ENCODE peak calls at places on chromosomes 4 and X, in seven cellular contexts. One of them, this sample, is unnamed.

GRCh38 chr4:114225462-114225861 is 246.0 kb upstream of the ARSJ start:
- DNase-seq in stimulated activated CD4-positive, alpha-beta T cell treated with anti-CD3 and anti-CD28 coated beads, Interleukin-1b, Interleukin-23, amount 100 ng/mL, for 24 hours: no peak
- DNase-seq in mammary epithelial cell: no peak
- DNase-seq in sciatic nerve: no peak
- DNase-seq in transverse colon: no peak
- DNase-seq in activated CD8-positive, alpha-beta T cell treated with anti-CD3 and anti-CD28 coated beads for 36 hours: no peak
- DNase-seq in MCF 10A: no peak
- DNase-seq in this sample: no peak

GRCh38 chrX:13506574-13506973 is 62.8 kb upstream of the EGFL6 start:
- DNase-seq in transverse colon: peak; percentile 56
- DNase-seq in activated CD8-positive, alpha-beta T cell treated with anti-CD3 and anti-CD28 coated beads for 36 hours: peak; percentile 55
- DNase-seq in mammary epithelial cell: peak; percentile 18
- DNase-seq in sciatic nerve: peak; percentile 73
- DNase-seq in stimulated activated CD4-positive, alpha-beta T cell treated with anti-CD3 and anti-CD28 coated beads, Interleukin-1b, Interleukin-23, amount 100 ng/mL, for 24 hours: peak; percentile 30
- DNase-seq in MCF 10A: peak; percentile 65
- DNase-seq in this sample: peak; percentile 44

GRCh38 chr4:1674682-1675081 is 9.4 kb downstream of the FAM53A start:
- DNase-seq in sciatic nerve: no peak
- DNase-seq in MCF 10A: no peak
- DNase-seq in transverse colon: no peak
- DNase-seq in activated CD8-positive, alpha-beta T cell treated with anti-CD3 and anti-CD28 coated beads for 36 hours: no peak
- DNase-seq in stimulated activated CD4-positive, alpha-beta T cell treated with anti-CD3 and anti-CD28 coated beads, Interleukin-1b, Interleukin-23, amount 100 ng/mL, for 24 hours: no peak
- DNase-seq in mammary epithelial cell: no peak
- DNase-seq in this sample: no peak

GRCh38 chr4:85792576-85792975 is 317.6 kb downstream of the ARHGAP24 start:
- DNase-seq in mammary epithelial cell: no peak
- DNase-seq in MCF 10A: no peak
- DNase-seq in activated CD8-positive, alpha-beta T cell treated with anti-CD3 and anti-CD28 coated beads for 36 hours: no peak
- DNase-seq in transverse colon: no peak
- DNase-seq in stimulated activated CD4-positive, alpha-beta T cell treated with anti-CD3 and anti-CD28 coated beads, Interleukin-1b, Interleukin-23, amount 100 ng/mL, for 24 hours: no peak
- DNase-seq in sciatic nerve: no peak
- DNase-seq in this sample: peak; percentile 22

GRCh38 chr4:3227878-3228675 is 20.9 kb upstream of the MSANTD1 start:
- DNase-seq in MCF 10A: no peak
- DNase-seq in sciatic nerve: no peak
- DNase-seq in transverse colon: no peak
- DNase-seq in mammary epithelial cell: no peak
- DNase-seq in activated CD8-positive, alpha-beta T cell treated with anti-CD3 and anti-CD28 coated beads for 36 hours: no peak
- DNase-seq in stimulated activated CD4-positive, alpha-beta T cell treated with anti-CD3 and anti-CD28 coated beads, Interleukin-1b, Interleukin-23, amount 100 ng/mL, for 24 hours: no peak
- DNase-seq in this sample: no peak

GRCh38 chr4:40309250-40309774 is 25.8 kb upstream of the CHRNA9 start:
- DNase-seq in sciatic nerve: peak; percentile 94
- DNase-seq in MCF 10A: peak; percentile 90
- DNase-seq in transverse colon: peak; percentile 94
- DNase-seq in activated CD8-positive, alpha-beta T cell treated with anti-CD3 and anti-CD28 coated beads for 36 hours: peak; percentile 98
- DNase-seq in mammary epithelial cell: peak; percentile 74
- DNase-seq in stimulated activated CD4-positive, alpha-beta T cell treated with anti-CD3 and anti-CD28 coated beads, Interleukin-1b, Interleukin-23, amount 100 ng/mL, for 24 hours: peak; percentile 82
- DNase-seq in this sample: peak; percentile 83

GRCh38 chrX:33126469-33126868 is 84.9 kb downstream of the DMD start:
- DNase-seq in transverse colon: no peak
- DNase-seq in MCF 10A: no peak
- DNase-seq in activated CD8-positive, alpha-beta T cell treated with anti-CD3 and anti-CD28 coated beads for 36 hours: no peak
- DNase-seq in stimulated activated CD4-positive, alpha-beta T cell treated with anti-CD3 and anti-CD28 coated beads, Interleukin-1b, Interleukin-23, amount 100 ng/mL, for 24 hours: no peak
- DNase-seq in sciatic nerve: no peak
- DNase-seq in mammary epithelial cell: no peak
- DNase-seq in this sample: no peak

GRCh38 chr4:56755901-56756300 is 65.6 kb downstream of the SPINK2 start:
- DNase-seq in stimulated activated CD4-positive, alpha-beta T cell treated with anti-CD3 and anti-CD28 coated beads, Interleukin-1b, Interleukin-23, amount 100 ng/mL, for 24 hours: no peak
- DNase-seq in sciatic nerve: no peak
- DNase-seq in transverse colon: no peak
- DNase-seq in MCF 10A: peak; percentile 72
- DNase-seq in mammary epithelial cell: peak; percentile 42
- DNase-seq in activated CD8-positive, alpha-beta T cell treated with anti-CD3 and anti-CD28 coated beads for 36 hours: no peak
- DNase-seq in this sample: peak; percentile 63

GRCh38 chrX:49309401-49309981 is 6.0 kb downstream of the GAGE10 start:
- DNase-seq in transverse colon: no peak
- DNase-seq in MCF 10A: no peak
- DNase-seq in stimulated activated CD4-positive, alpha-beta T cell treated with anti-CD3 and anti-CD28 coated beads, Interleukin-1b, Interleukin-23, amount 100 ng/mL, for 24 hours: no peak
- DNase-seq in sciatic nerve: no peak
- DNase-seq in mammary epithelial cell: peak; percentile 9
- DNase-seq in activated CD8-positive, alpha-beta T cell treated with anti-CD3 and anti-CD28 coated beads for 36 hours: peak; percentile 25
- DNase-seq in this sample: peak; percentile 23

This sample was measured in mesenchymal stem cell.